ENCODE peak calls at places on chromosomes 2 and 18, in six cellular contexts. O is epithelial cell of esophagus, E is upper lobe of right lung, L is AG04449, G is brain microvascular endothelial cell, M is BJ. X is an unnamed sample.

GRCh38 chr18:78587626-78588600 is 391.7 kb upstream of the SALL3 start:
- DNase-seq in L (no peak), M (no peak), E (no peak), G (no peak), O (no peak), X (no peak)

GRCh38 chr18:58785171-58785805 is 79.4 kb upstream of the ZNF532 start:
- DNase-seq in E (no peak), M (peak), O (peak), L (peak), G (peak), X (peak)

GRCh38 chr2:220275454-220275853 is 648.0 kb downstream of the SLC4A3 start:
- DNase-seq in G (no peak), E (no peak), M (no peak), O (peak), L (no peak), X (no peak)

GRCh38 chr2:171523969-171524401 is 1.7 kb downstream of the CYBRD1 start:
- DNase-seq in M (no peak), E (no peak), O (peak), G (no peak), L (no peak), X (peak)

GRCh38 chr2:72623481-72623880 is 202.4 kb downstream of the EXOC6B start:
- DNase-seq in E (no peak), O (no peak), G (no peak), M (no peak), L (no peak), X (peak)

GRCh38 chr2:26274058-26274613 is 29.4 kb downstream of the HADHB start:
- DNase-seq in E (no peak), M (peak), L (peak), G (peak), O (peak), X (peak)

GRCh38 chr18:13369756-13370510 is 151.4 kb downstream of the LDLRAD4 start:
- DNase-seq in L (no peak), M (no peak), O (no peak), E (no peak), G (peak), X (no peak)

GRCh38 chr18:13252696-13253410 is 34.3 kb downstream of the LDLRAD4 start:
- DNase-seq in L (no peak), G (no peak), O (no peak), M (no peak), E (peak), X (no peak)

GRCh38 chr18:525066-525797 is 24.7 kb upstream of the COLEC12 start:
- DNase-seq in O (no peak), G (peak), L (no peak), M (peak), E (no peak), X (peak)

GRCh38 chr18:9755603-9756002 is 47.5 kb downstream of the RAB31 start:
- DNase-seq in G (peak), L (no peak), O (no peak), M (no peak), E (no peak), X (no peak)

GRCh38 chr2:32427672-32428622 is 71.1 kb downstream of the BIRC6 start:
- DNase-seq in M (no peak), G (no peak), E (no peak), O (no peak), L (no peak), X (no peak)

DNA sequence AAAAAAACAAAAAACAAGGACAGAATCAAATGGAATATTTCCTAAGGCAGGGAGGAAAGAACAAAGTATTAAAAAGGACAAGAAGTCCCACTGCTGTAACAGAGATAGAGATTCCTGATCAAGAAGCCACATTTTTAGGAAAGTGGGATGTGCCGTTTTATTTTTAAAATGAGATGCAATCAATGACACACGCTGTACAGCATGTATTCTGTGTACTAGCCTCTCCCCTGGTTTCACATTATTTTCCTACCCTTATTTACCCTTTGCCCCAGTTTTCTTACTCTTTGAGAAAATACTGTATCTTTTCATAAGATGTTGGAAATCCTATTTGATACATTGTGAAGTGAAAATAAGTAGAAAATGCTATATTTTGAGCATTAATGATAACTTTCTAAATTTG is 45.8 kb downstream of the E2F6 start:
- DNase-seq in M (no peak), L (no peak), G (no peak), O (no peak), E (no peak), X (no peak)
- H3K4me3 ChIP-seq in M (no peak), L (no peak), G (no peak), O (no peak), E (no peak), X (no peak)

GRCh38 chr2:38021589-38021988 is 54.4 kb downstream of the CYP1B1 start:
- DNase-seq in O (no peak), G (no peak), M (no peak), E (no peak), L (no peak), X (no peak)
- TF ChIP-seq CTCF in O (no peak), G (no peak), M (no peak), E (no peak), L (no peak), X (no peak)

GRCh38 chr2:101718479-101718878 is 21.0 kb downstream of the MAP4K4 start:
- DNase-seq in O (no peak), G (no peak), M (no peak), L (no peak), E (no peak), X (no peak)
- H3K4me3 ChIP-seq in O (no peak), G (no peak), M (no peak), L (no peak), E (no peak), X (no peak)

GRCh38 chr2:17672583-17673317 is 80.9 kb downstream of the SMC6 start:
- DNase-seq in E (no peak), M (peak), O (peak), L (no peak), G (peak), X (no peak)
- TF ChIP-seq CTCF in E (no peak), M (no peak), O (no peak), L (no peak), G (peak), X (no peak)

GRCh38 chr2:178237488-178238143 is 43.3 kb downstream of the OSBPL6 start:
- DNase-seq in M (no peak), G (peak), O (peak), L (no peak), E (no peak), X (no peak)
- H3K4me3 ChIP-seq in M (no peak), G (no peak), O (no peak), L (no peak), E (no peak), X (no peak)